ENCODE peak calls at places on chromosome 18, in six cellular contexts. V is IMR-90, T is AG04450, H is A549, S is kidney, M is fibroblast of lung. C is an unnamed sample.

GRCh38 chr18:63365909-63366269 is 1.1 kb downstream of the KDSR start:
- DNase-seq in M (no peak), S (no peak), T (no peak), V (peak; percentile 6), H (no peak), C (no peak)

GRCh38 chr18:51337406-51337805 is 139.9 kb upstream of the MEX3C start:
- DNase-seq in S (no peak), V (no peak), T (no peak), M (peak; percentile 59), H (no peak), C (no peak)

GRCh38 chr18:74982946-74983635 is 225.8 kb downstream of the PTGR3 start:
- DNase-seq in M (no peak), V (no peak), H (no peak), S (no peak), T (no peak), C (no peak)

GRCh38 chr18:79248495-79249078 is 147.1 kb upstream of the NFATC1 start:
- DNase-seq in S (no peak), H (no peak), V (peak; percentile 41), M (peak; percentile 68), T (no peak), C (no peak)

GRCh38 chr18:13611616-13612110 is 114.7 kb downstream of the FAM210A start:
- DNase-seq in M (peak; percentile 63), V (peak; percentile 9), T (no peak), S (peak; percentile 91), H (no peak), C (peak; percentile 57)

GRCh38 chr18:72849671-72850070 is 18.1 kb downstream of the NETO1 start:
- DNase-seq in T (no peak), H (no peak), V (no peak), S (no peak), M (no peak), C (no peak)

GRCh38 chr18:64238076-64238475 is 89.2 kb upstream of the LINC00305 start:
- DNase-seq in H (no peak), M (no peak), S (no peak), V (no peak), T (no peak), C (no peak)

GRCh38 chr18:32769242-32770180 is 3.3 kb downstream of the KLHL14 start:
- DNase-seq in S (peak; percentile 80), T (no peak), M (no peak), H (no peak), V (no peak), C (no peak)

GRCh38 chr18:55401275-55401620 is 186.7 kb downstream of the TCF4 start:
- DNase-seq in S (no peak), H (no peak), M (peak; percentile 50), T (no peak), V (peak; percentile 26), C (no peak)

GRCh38 chr18:40878371-40878770 is 1076.7 kb upstream of the PIK3C3 start:
- DNase-seq in M (no peak), T (no peak), H (no peak), V (no peak), S (no peak), C (no peak)

GRCh38 chr18:76351961-76352581 is 143.0 kb downstream of the ZNF516 start:
- DNase-seq in H (peak; percentile 24), T (peak; percentile 87), S (peak; percentile 83), M (peak; percentile 66), V (peak; percentile 92), C (no peak)

GRCh38 chr18:3060667-3061580 is 48.0 kb upstream of the LPIN2 start:
- DNase-seq in S (peak; percentile 76), M (no peak), V (no peak), H (no peak), T (no peak), C (no peak)

GRCh38 chr18:67508146-67508545 is 8.4 kb downstream of the DSEL start:
- DNase-seq in H (no peak), M (peak; percentile 53), T (no peak), S (no peak), V (no peak), C (no peak)

GRCh38 chr18:13680612-13681011 is 45.7 kb downstream of the FAM210A start:
- DNase-seq in M (no peak), S (no peak), T (no peak), H (peak; percentile 38), V (no peak), C (peak; percentile 13)

GRCh38 chr18:77088977-77089795 is 43.4 kb downstream of the MBP start:
- DNase-seq in T (no peak), V (no peak), S (peak; percentile 93), M (no peak), H (no peak), C (no peak)

GRCh38 chr18:39389800-39390379 is 1824.3 kb upstream of the CELF4 start:
- DNase-seq in M (no peak), V (no peak), S (peak; percentile 44), T (no peak), H (no peak), C (no peak)

GRCh38 chr18:78527984-78528383 is 451.6 kb upstream of the SALL3 start:
- DNase-seq in M (no peak), S (no peak), H (no peak), T (no peak), V (no peak), C (no peak)

GRCh38 chr18:77043541-77044280 is 88.9 kb downstream of the MBP start:
- DNase-seq in H (no peak), T (no peak), V (peak; percentile 33), S (no peak), M (no peak), C (no peak)

GRCh38 chr18:63101811-63102210 is 217.8 kb downstream of the BCL2 start:
- DNase-seq in S (no peak), T (no peak), M (no peak), H (no peak), V (no peak), C (no peak)

GRCh38 chr18:25284278-25284677 is 67.7 kb downstream of the ZNF521 start:
- DNase-seq in H (no peak), M (no peak), V (no peak), S (no peak), T (no peak), C (no peak)

GRCh38 chr18:26637324-26637723 is 89.0 kb upstream of the KCTD1 start:
- DNase-seq in H (no peak), S (no peak), M (no peak), V (no peak), T (no peak), C (no peak)

GRCh38 chr18:10530852-10531251 is 5.0 kb downstream of the NAPG start:
- DNase-seq in S (no peak), T (no peak), H (no peak), M (peak; percentile 18), V (no peak), C (no peak)

GRCh38 chr18:63994783-63995399 is 25.0 kb downstream of the SERPINB8 start:
- DNase-seq in V (peak; percentile 61), M (peak; percentile 41), H (peak; percentile 43), T (peak; percentile 34), S (no peak), C (no peak)

GRCh38 chr18:79498662-79499061 is 102.9 kb downstream of the NFATC1 start:
- DNase-seq in M (no peak), H (no peak), V (no peak), T (no peak), S (no peak), C (no peak)

GRCh38 chr18:79584491-79585394 is 94.9 kb upstream of the CTDP1 start:
- DNase-seq in S (peak; percentile 50), V (no peak), H (no peak), T (no peak), M (no peak), C (no peak)

DNA sequence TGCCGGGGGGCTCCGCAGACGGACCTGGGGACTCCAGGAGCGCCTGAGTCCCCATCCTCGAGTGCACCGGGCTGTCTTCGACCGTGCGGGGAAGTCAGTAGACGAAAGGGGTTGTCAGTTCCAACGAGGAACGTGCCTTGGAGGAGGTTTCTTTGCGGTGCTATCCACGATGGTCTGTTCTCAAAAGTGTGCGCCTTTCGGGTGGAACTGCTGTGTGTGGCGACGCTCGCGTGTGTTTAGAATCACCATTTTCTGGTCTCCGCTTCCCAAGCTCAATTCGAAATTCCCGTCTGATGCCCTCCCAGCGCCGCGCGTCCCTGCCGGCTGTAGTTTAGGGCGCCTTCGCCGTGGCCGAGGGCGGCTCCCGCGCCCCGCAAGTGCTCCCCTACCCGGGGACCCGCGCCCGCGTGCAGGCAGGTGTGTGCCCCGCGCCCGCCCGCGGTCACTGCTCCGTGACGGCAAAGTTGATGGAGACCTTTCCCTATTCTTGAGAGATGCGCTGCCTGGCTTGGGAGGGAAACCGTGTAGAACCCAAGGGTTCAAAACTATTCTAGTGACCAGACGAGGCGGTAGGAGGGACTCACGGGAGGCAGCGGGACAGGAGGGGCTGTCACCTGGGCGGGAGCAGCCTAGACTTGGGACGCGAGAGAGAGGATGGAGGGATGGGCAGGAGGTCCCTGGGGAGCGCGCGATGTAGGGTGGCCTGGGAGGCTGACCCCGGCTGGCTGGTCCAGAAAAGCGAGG is 959 bp downstream of the DOK6 start:
- DNase-seq in V (peak; percentile 8), T (no peak), H (peak; percentile 2), M (peak; percentile 30), S (peak; percentile 61), C (no peak)
- H3K27ac ChIP-seq in V (no peak overlapping the region), T (no peak overlapping the region), H (no peak overlapping the region), M (peak overlapping the region; percentile 27), S (peak overlapping the region; percentile 57), C (no peak overlapping the region)

DNA sequence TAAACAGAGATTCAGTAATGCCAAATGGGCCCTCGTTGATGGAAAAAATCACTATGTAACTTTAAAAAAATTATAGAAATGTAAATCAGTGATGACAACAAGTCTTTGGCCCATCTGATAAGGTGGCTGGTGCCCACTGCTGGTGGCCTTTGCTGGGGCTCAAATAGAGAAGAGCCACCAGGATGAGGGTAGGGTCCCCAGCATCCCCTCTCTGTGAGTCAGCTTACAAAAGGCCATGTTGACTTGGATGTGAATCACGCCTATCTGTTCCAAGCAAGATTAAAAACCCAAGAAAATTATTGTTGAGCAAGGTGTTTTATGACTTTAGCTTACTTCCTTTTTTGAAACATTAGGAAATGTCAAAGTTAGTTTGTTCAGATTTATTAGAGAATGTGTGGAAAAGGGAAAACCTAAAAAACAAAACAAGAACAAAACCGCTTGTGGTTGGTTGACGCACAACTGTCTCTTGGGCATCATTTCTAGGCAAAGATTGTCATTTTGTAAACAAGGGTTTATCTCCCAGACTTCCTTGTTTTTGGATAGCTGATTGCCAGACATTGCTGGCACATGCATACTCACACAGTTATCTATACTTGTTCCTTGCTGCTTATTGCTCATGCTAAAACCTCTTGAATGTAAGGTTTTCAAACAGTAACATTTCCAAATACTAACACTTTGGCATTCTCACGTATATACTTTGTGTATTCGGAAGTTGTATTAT is 53.7 kb upstream of the ZNF396 start:
- DNase-seq in T (no peak), V (no peak), H (no peak), M (no peak), S (no peak), C (no peak)
- H3K27ac ChIP-seq in T (no peak overlapping the region), V (no peak overlapping the region), H (peak overlapping the region; percentile 42), M (no peak overlapping the region), S (no peak overlapping the region), C (no peak overlapping the region)

GRCh38 chr18:58966704-58967103 is 102.0 kb downstream of the ZNF532 start:
- DNase-seq in V (peak; percentile 29), T (no peak), S (no peak), H (no peak), M (no peak), C (no peak)
- H3K27ac ChIP-seq in V (no peak overlapping the region), T (no peak overlapping the region), S (peak overlapping the region; percentile 49), H (peak overlapping the region; percentile 6), M (no peak overlapping the region), C (no peak overlapping the region)

DNA sequence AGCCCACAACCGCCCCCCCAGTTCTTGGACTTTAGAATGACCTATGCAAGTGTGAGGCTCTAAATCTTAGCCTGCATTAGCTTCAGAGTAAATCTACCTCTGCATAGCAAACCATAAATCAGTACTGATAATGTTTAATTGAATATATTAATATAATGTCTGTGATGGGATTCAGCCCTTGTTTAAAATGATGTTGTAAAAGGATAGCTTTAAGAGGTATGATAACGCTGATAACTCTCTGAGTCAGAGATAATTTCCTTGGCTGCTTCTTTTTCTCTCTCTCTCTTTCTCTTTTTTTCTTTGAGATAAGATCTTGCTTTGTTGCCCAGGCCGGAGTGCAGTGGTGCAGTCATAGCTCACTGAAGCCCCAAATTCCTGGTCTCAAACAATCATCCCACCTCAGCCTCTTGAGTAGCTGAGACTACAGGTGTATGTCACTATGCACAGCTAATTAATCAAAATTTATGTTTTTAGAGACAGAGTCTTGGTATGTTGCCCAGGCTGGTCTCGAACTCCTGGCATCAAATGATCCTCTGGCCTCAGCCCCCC is 35.7 kb downstream of the CDH7 start:
- DNase-seq in T (no peak), M (no peak), S (no peak), H (no peak), V (no peak), C (no peak)
- H3K27ac ChIP-seq in T (no peak overlapping the region), M (no peak overlapping the region), S (no peak overlapping the region), H (no peak overlapping the region), V (no peak overlapping the region), C (no peak overlapping the region)

C was measured in substantia nigra.